ENCODE peak calls at places on chromosomes 5 and 9, in seven cellular contexts. R is mesenchymal stem cell, Z is H9, O is IMR-90, U is H1, T is mesendoderm, M is neuronal stem cell. Q is an unnamed sample.

GRCh38 chr9:135106551-135107270 is 19.2 kb downstream of the OLFM1 start:
- DNase-seq in U (no peak), R (no peak), M (no peak), Z (no peak), T (no peak), O (no peak), Q (no peak)

GRCh38 chr9:75907329-75907728 is 16.9 kb downstream of the PCSK5 start:
- DNase-seq in T (no peak), M (no peak), U (no peak), Z (no peak), R (peak), O (peak), Q (no peak)

GRCh38 chr5:179123109-179123426 is 62.9 kb downstream of the ZNF354C start:
- DNase-seq in U (no peak), T (no peak), R (no peak), M (no peak), Z (no peak), O (no peak), Q (peak)

GRCh38 chr9:9061599-9061998 is 1262.0 kb upstream of the DMAC1 start:
- DNase-seq in T (no peak), U (no peak), Z (no peak), O (no peak), M (no peak), R (no peak), Q (no peak)

GRCh38 chr5:15807861-15808260 is 307.9 kb downstream of the FBXL7 start:
- DNase-seq in Z (no peak), T (no peak), M (no peak), O (peak), R (no peak), U (no peak), Q (no peak)

GRCh38 chr9:6955251-6955921 is 197.6 kb downstream of the KDM4C start:
- DNase-seq in Z (no peak), M (peak), U (no peak), R (peak), O (peak), T (peak), Q (no peak)

GRCh38 chr9:2173170-2173569 is 158.0 kb downstream of the SMARCA2 start:
- DNase-seq in U (no peak), R (no peak), Z (no peak), O (no peak), T (no peak), M (no peak), Q (no peak)

GRCh38 chr9:111965566-111966019 is 69.0 kb downstream of the UGCG start:
- DNase-seq in O (peak), U (no peak), T (no peak), Z (no peak), M (no peak), R (peak), Q (peak)

GRCh38 chr9:114616684-114617520 is 5.8 kb downstream of the TMEM268 start:
- DNase-seq in T (no peak), R (no peak), U (no peak), O (no peak), M (no peak), Z (no peak), Q (peak)

GRCh38 chr5:66828551-66829421 is 232.6 kb downstream of the MAST4 start:
- DNase-seq in M (peak), T (peak), U (no peak), R (peak), Z (peak), O (peak), Q (peak)

GRCh38 chr5:63032343-63032742 is 453.7 kb downstream of the LRRC70 start:
- DNase-seq in M (no peak), O (no peak), R (no peak), U (no peak), Z (no peak), T (peak), Q (no peak)

GRCh38 chr9:14018061-14018460 is 295.9 kb downstream of the NFIB start:
- DNase-seq in U (no peak), R (peak), O (peak), M (no peak), T (no peak), Z (no peak), Q (no peak)

GRCh38 chr5:134887593-134888159 is 13.5 kb downstream of the TXNDC15 start:
- DNase-seq in M (no peak), Z (peak), U (no peak), R (no peak), T (no peak), O (no peak), Q (no peak)

GRCh38 chr5:138527170-138527569 is 15.9 kb downstream of the ETF1 start:
- DNase-seq in U (no peak), R (no peak), Z (no peak), T (no peak), M (no peak), O (no peak), Q (no peak)

GRCh38 chr5:140044041-140044440 is 942 bp upstream of the NRG2 start:
- DNase-seq in U (no peak), O (no peak), M (no peak), R (no peak), T (no peak), Z (no peak), Q (no peak)

GRCh38 chr5:148687871-148688270 is 33.5 kb upstream of the HTR4 start:
- DNase-seq in U (no peak), T (no peak), Z (no peak), R (no peak), O (no peak), M (no peak), Q (no peak)

GRCh38 chr5:107067391-107067790 is 603.3 kb downstream of the EFNA5 start:
- DNase-seq in R (no peak), O (no peak), U (no peak), M (no peak), T (no peak), Z (peak), Q (no peak)

GRCh38 chr5:91366571-91366970 is 16.5 kb downstream of the ARRDC3 start:
- DNase-seq in T (no peak), Z (no peak), U (no peak), O (no peak), M (no peak), R (no peak), Q (no peak)

GRCh38 chr5:1285141-1285540 is 9.7 kb downstream of the TERT start:
- DNase-seq in R (no peak), Z (no peak), U (no peak), T (no peak), M (no peak), O (no peak), Q (no peak)

GRCh38 chr9:135961277-135961705 is at the start of gene UBAC1:
- DNase-seq in Z (peak), U (peak), T (peak), O (peak), M (peak), R (peak), Q (peak)

GRCh38 chr9:86407022-86407421 is 52.8 kb upstream of the TUT7 start:
- DNase-seq in U (no peak), O (peak), M (no peak), Z (peak), R (peak), T (peak), Q (peak)

GRCh38 chr5:128199104-128199503 is 115.5 kb downstream of the SLC12A2 start:
- DNase-seq in Z (no peak), R (peak), M (no peak), O (peak), T (no peak), U (no peak), Q (peak)

GRCh38 chr9:15311607-15312006 is 4.6 kb upstream of the TTC39B start:
- DNase-seq in U (no peak), T (no peak), O (no peak), M (no peak), Z (no peak), R (no peak), Q (no peak)

GRCh38 chr9:122832194-122832593 is 3.8 kb upstream of the PDCL start:
- DNase-seq in O (no peak), R (no peak), M (no peak), T (no peak), Z (no peak), U (no peak), Q (no peak)

GRCh38 chr5:115377468-115378217 is 81.2 kb upstream of the CCDC112 start:
- DNase-seq in Z (no peak), O (peak), T (no peak), M (no peak), R (peak), U (no peak), Q (peak)

GRCh38 chr9:29958469-29958868 is 2385.2 kb upstream of the C9orf72 start:
- DNase-seq in O (no peak), M (no peak), T (no peak), Z (no peak), U (no peak), R (peak), Q (no peak)

DNA sequence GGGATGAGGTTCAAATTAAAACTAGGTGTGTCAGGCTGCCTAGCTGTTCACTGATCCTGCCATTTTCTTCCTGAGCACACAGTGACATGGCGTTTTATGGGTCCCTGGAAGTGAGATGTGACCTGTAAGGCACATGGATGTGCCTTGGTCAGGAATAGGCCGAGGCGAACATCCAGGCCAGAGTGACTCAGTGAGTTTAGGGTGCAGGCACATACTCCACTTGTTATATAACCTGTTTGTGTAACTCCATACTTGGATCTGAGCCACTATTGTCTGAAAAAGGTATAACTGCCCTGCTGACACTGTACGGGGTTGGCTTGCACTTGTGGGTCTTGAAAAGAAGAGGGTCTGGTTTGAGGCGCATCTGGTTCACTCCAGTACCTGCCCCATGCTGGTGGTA is 150.1 kb upstream of the ADAMTS16 start:
- DNase-seq in Z (no peak), M (no peak), R (no peak), U (no peak), T (no peak), O (no peak), Q (no peak)
- H2BK120ac ChIP-seq in Z (no peak), M (no peak), R (no peak), U (no peak), T (no peak), O (no peak), Q (no peak)

GRCh38 chr5:85453026-85453349 is 1068.3 kb upstream of the EDIL3 start:
- DNase-seq in M (no peak), U (no peak), R (peak), O (no peak), Z (no peak), T (no peak), Q (no peak)
- H3K23ac ChIP-seq in M (no peak), U (no peak), R (no peak), O (no peak), Z (no peak), T (no peak), Q (no peak)

DNA sequence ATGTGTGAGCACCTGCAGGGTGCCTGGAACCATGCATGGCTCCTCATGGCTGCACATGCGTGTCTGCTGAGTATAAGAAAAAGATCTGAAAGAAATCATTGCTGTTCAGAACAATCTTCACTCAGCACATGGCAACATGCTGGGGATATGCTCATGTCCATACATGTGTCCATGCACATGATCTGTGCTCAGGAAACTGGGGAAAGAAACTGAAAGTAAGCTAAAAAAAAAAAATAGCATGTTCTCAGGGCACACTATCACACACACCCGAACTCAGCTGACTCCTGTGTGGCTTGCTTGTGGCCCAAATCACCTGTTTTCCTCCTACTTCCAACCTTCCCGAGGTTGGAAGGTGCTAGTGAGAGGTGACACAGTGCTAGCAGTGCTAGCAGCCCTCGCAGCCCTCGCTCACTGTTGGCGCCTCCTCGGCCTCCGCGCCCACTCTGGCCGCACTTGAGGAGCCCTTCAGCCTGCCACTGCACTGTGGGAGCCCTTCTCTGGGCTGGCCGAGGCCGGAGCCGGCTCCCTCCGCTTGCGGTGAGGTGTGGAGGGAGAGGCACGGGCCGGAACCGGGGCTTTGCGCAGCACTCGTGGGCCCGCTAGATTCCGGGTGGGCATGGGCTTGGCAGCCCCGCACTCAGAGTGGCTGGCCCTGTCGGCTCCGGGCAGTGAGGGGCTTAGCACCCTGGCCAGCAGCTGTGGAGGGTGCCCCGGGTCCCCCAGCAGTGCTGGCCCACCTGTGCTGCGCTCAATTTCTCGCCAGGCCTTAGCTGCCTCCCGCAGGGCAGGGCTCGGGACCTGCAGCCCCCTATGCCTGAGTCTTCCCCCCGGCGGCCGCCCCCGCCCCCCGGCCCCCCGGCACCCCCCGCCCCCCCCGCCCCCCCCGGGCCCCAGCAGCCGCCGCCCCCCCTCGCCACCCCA is 76.0 kb downstream of the GADD45G start:
- DNase-seq in M (no peak), U (no peak), Z (no peak), O (no peak), T (no peak), R (no peak), Q (no peak)
- H2BK120ac ChIP-seq in M (no peak), U (peak), Z (no peak), O (no peak), T (no peak), R (no peak), Q (no peak)

DNA sequence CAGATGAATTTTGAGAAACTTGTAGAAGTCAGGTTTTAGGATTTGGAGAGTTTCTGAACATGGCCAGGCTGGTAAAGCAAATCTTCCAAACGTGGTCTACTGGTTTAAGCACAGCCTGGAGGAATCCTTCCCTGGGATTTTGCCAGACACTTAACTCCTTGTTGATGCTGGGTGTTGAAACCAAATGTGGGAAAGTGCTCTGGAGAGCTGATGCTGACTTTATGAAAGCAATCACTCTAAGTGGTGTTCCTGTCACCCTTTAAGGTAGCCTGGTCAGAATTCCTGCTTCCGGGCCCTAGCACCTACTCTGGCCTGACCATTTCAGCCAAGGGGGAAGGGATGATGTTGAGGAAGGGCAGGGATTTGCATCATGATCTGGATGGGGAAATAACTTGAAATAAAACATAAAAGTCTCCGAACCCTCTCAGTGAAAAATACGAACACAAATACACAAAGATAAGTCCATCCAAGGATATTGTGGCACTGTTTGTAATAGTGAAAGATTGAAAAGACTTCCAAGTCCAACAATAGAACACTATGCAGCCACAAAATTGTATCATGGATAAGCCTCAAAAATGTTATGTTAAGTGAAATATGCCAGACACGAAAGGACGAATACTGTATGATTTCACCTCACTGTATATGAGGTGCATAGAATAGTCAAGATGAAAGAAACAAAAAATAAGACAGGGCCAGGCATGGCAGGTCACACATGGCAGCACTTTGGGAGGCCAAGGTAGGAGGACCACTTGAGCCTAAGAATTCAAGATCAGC is 57.7 kb downstream of the PDE6A start:
- DNase-seq in U (no peak), T (no peak), M (no peak), Z (no peak), O (peak), R (peak), Q (no peak)
- H3K23ac ChIP-seq in U (no peak), T (no peak), M (no peak), Z (no peak), O (no peak), R (no peak), Q (no peak)

GRCh38 chr9:97319380-97319779 is 11.9 kb downstream of the CCDC180 start:
- DNase-seq in U (no peak), R (no peak), O (no peak), T (no peak), M (no peak), Z (no peak), Q (no peak)
- H2BK120ac ChIP-seq in U (no peak), R (no peak), O (no peak), T (no peak), M (no peak), Z (no peak), Q (no peak)

GRCh38 chr5:110177729-110178128 is 488.0 kb downstream of the MAN2A1 start:
- DNase-seq in O (no peak), R (no peak), Z (no peak), T (no peak), M (no peak), U (no peak), Q (no peak)
- H3K23ac ChIP-seq in O (no peak), R (no peak), Z (no peak), T (no peak), M (no peak), U (no peak), Q (no peak)